ENCODE peak calls at places on chromosomes 4 and X, in four cellular contexts. I is A549, B is K562, V is HepG2. Z is an unnamed sample.

GRCh38 chr4:175373031-175373430 is 439.0 kb downstream of the GPM6A start:
- DNase-seq in I (no peak), B (no peak), V (no peak), Z (peak)

GRCh38 chrX:68234171-68234910 is 199.0 kb downstream of the OPHN1 start:
- DNase-seq in I (no peak), B (no peak), V (no peak), Z (no peak)

GRCh38 chr4:169372791-169373190 is 102.0 kb upstream of the SH3RF1 start:
- DNase-seq in B (no peak), V (no peak), I (no peak), Z (no peak)

GRCh38 chrX:25600776-25601175 is 537.4 kb upstream of the MAGEB18 start:
- DNase-seq in B (no peak), V (no peak), I (no peak), Z (peak)

GRCh38 chr4:140151700-140152014 is 2.3 kb downstream of the MAML3 start:
- DNase-seq in I (peak), B (peak), V (peak), Z (peak)

GRCh38 chrX:68666580-68666979 is 19.1 kb downstream of the STARD8 start:
- DNase-seq in B (no peak), V (no peak), I (no peak), Z (no peak)

GRCh38 chr4:164204434-164204833 is 549.5 kb upstream of the SMIM31 start:
- DNase-seq in V (peak), B (no peak), I (peak), Z (peak)

GRCh38 chrX:153476628-153477027 is 6.3 kb upstream of the HAUS7 start:
- DNase-seq in V (no peak), I (no peak), B (no peak), Z (peak)

GRCh38 chr4:132540797-132541196 is 608.3 kb upstream of the PCDH10 start:
- DNase-seq in I (no peak), V (no peak), B (no peak), Z (no peak)

GRCh38 chr4:160159457-160159856 is 1056.6 kb downstream of the RAPGEF2 start:
- DNase-seq in V (no peak), I (no peak), B (no peak), Z (no peak)

GRCh38 chrX:45669715-45670360 is 469.2 kb upstream of the DIPK2B start:
- DNase-seq in B (no peak), I (no peak), V (no peak), Z (peak)

GRCh38 chr4:69649207-69649606 is 3.8 kb downstream of the UGT2A1 start:
- DNase-seq in V (no peak), I (no peak), B (no peak), Z (no peak)

GRCh38 chrX:72348247-72348979 is 42.7 kb upstream of the CITED1 start:
- DNase-seq in B (no peak), V (no peak), I (no peak), Z (no peak)

GRCh38 chrX:27998666-27999065 is 17.4 kb upstream of the DCAF8L1 start:
- DNase-seq in B (no peak), I (no peak), V (no peak), Z (no peak)

GRCh38 chr4:101366331-101366730 is 19.0 kb upstream of the PPP3CA start:
- DNase-seq in I (no peak), V (no peak), B (no peak), Z (peak)

GRCh38 chrX:115957862-115958490 is 212.6 kb upstream of the AGTR2 start:
- DNase-seq in B (no peak), V (peak), I (peak), Z (no peak)

GRCh38 chr4:105666693-105667092 is 41.8 kb downstream of the INTS12 start:
- DNase-seq in B (no peak), V (no peak), I (peak), Z (peak)

GRCh38 chr4:56544573-56545131 is 39.1 kb downstream of the ARL9 start:
- DNase-seq in B (peak), V (peak), I (peak), Z (peak)

GRCh38 chr4:158176776-158177175 is 4.0 kb upstream of the GASK1B start:
- DNase-seq in I (no peak), B (no peak), V (no peak), Z (no peak)

GRCh38 chr4:82620126-82620525 is 58.3 kb upstream of the TMEM150C start:
- DNase-seq in V (no peak), B (no peak), I (no peak), Z (no peak)

GRCh38 chr4:37882665-37883296 is 8.1 kb upstream of the TBC1D1 start:
- DNase-seq in B (no peak), V (no peak), I (peak), Z (no peak)

GRCh38 chr4:169384741-169385140 is 114.0 kb upstream of the SH3RF1 start:
- DNase-seq in B (no peak), V (no peak), I (no peak), Z (no peak)

GRCh38 chr4:85092536-85092935 is 126.0 kb upstream of the WDFY3 start:
- DNase-seq in B (no peak), I (no peak), V (no peak), Z (no peak)

DNA sequence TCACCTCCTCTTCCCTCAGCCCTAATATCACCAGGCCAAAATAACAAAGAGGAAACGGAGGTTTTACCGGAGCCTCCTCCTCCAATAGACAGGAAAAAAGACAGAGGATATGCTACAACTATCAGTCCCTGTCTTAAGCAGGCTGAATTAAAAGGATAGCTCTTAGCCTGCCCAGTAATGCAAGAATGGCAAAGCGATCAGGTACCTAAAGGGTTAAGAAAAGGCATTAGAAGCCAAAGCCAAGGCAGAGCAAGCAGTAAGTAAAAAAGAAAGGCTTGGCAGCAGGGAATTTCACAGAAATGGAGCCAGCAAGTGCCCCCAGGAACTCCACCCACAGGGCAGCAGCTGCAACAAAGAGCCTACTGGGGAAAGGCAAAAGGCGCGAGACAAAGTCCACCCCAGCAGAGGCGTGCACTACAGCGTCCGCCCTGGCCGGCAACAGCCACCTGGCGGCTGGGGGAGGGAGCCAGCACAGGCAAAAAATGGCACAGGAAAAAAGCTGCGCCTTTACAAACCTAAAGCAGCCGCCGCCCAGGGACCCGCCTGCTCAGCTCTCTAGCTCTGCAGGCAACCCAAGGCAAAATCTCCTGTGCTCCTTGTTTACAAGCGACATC is 220.6 kb upstream of the ZC4H2 start:
- DNase-seq in V (peak), I (peak), B (no peak), Z (no peak)
- H3K27ac ChIP-seq in V (peak), I (no peak), B (no peak), Z (no peak)

GRCh38 chr4:825969-826330 is at the start of gene CPLX1:
- DNase-seq in I (no peak), V (no peak), B (peak), Z (no peak)

GRCh38 chr4:827209-828081 is 1.5 kb upstream of the CPLX1 start:
- DNase-seq in I (no peak), B (no peak), V (no peak), Z (no peak)

GRCh38 chr4:825063-825968 is 613 bp downstream of the CPLX1 start:
- DNase-seq in V (no peak), I (no peak), B (peak), Z (no peak)

GRCh38 chr4:824461-825062 is 1.4 kb downstream of the CPLX1 start:
- DNase-seq in I (no peak), B (no peak), V (no peak), Z (no peak)

DNA sequence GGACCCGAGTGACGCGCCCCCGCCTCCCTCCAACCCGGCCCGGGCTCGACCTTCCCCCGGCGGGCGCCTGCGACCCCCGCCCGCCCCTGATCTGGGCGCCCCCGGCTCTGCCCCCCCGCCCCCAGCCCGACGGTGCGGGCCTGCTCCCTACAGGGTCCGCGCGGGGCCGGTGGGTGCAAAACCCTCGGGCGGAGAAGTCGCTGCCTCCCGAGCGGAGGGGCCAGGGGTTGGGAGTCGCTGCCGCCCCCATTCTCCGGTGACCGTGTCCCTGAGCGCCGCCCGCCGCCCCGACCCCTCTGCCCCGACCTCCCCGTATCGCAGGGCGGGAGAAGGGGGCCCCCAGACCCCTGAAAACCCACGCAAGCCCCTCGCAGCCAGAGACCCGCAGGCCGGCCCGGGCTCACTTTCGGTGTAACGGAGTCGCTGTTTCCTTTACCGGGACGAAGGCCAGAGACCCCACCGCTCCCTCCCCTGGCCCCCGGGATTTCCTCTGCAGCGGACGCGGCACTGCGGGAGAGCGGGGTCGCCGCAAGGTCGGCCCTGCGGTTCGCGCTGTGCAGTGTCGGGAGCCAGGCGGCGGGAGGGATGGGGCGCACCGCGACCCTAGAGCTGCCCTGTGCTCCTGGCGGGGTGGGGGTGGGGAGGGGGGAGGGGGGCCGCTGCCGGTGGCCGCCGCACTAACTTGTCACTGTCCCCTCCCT is 729 bp upstream of the CPLX1 start:
- DNase-seq in B (peak), V (no peak), I (no peak), Z (no peak)
- TF ChIP-seq MAZ in B (no peak), V (no peak), I (no peak), Z (no peak)

DNA sequence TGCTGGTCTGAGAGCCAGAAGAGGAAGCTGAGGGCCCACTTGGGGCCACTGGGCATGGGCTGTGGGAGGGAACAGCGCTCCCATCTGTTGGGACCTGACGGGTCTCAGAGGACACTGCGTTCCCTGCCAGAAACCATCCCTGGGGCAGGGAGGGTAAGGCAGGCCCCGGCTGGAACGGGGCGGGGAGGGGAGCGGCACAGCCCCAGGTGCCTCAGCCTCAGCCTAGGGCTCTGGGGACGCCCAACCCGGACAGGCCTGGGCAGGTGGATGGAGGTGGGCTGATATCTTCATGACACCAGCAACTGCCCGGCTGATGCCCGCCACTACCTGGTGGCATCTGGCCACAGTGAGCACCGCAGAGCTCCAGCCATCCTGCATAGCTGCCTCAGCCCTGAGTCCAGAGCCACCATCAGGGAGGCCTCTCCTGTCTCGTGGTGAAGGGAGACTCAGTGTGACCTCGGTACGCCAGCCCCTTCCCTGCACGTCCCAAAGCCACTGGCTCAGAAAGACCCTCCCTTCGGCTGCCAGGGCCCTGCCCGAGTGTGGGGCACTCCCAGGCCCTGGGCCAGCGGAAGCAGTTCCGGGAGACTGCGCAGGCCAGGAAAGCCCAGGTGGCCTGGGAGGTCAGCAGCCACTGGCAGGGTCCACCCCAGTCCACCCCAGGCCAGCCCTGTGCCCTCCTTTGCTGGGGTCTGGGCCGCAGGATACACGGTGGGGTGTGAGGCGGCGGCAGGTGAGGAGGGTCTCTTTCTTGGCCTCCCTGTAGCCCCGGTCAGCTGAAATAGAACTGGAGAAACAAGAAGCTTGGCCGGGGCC is 34.6 kb upstream of the FGFR3 start:
- DNase-seq in V (no peak), B (no peak), I (no peak), Z (no peak)
- H3K27ac ChIP-seq in V (no peak), B (no peak), I (peak), Z (no peak)

DNA sequence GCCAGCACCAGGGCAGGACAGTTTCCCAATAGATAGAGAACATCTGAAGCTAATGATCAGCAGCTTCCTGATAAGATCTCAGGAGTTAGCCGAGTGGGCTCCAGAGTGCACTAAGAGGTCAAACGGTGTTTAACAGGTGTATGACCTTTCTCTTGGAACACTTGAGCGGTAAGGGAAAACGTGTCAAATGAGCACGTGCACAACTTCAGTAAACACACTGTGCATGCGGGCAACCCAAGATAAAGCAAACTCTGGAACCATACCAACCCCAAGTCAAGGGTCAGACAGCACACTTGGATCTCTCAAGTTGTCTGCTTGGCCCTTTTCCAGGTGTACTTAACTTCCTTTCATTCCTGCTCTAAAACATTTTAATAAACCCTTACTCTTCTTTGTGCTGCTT is 1941.5 kb upstream of the PCDH10 start:
- DNase-seq in I (no peak), V (no peak), B (no peak), Z (no peak)
- TF ChIP-seq MAZ in I (no peak), V (no peak), B (no peak), Z (no peak)

DNA sequence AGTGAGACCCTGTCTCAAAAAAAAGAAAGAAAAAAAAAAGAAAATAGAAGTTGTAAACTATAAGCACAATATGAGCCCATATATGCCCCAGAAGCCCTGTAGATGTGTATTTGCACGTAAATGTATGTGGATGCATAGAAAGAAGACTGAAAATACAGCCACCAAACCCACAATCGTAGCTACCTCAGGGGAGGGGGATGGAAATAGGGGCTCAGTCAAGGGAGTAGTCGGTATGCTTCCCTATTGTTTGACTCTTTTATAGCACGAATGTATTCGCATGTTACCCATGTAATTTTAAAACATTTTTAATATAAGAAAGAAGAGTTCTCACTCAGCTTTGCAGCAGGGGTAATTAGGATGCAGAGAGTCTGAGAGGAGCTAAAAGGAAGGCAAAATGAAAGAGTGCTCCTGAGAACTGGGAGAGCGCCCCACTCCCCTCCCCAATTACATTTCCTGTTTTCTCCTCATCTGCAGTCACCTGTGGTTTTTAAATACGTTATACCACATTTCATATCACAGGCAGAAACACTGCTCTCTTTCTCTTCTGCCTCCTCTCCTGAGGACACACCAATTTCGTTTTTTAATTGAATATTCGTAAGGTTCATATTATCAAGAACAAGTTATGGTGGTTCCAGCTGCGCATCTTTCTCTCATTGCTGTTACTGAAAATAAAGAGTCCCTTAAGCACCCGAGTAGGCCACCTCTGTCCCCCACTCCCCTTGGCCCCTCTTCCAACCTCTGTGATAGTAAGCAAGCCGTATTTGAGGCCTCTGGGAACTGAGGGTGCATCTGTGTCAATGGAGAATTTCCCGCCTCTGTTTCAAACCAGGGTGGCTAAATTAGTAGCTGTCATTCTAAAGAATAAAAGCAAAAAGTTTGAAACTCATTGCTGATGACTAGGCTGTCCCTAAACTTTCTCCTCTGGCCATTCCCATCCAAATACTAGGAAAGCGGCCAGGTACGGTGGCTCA is 10.7 kb downstream of the SEPTIN6 start:
- DNase-seq in I (no peak), V (no peak), B (no peak), Z (no peak)
- H3K27ac ChIP-seq in I (no peak), V (no peak), B (peak), Z (no peak)

DNA sequence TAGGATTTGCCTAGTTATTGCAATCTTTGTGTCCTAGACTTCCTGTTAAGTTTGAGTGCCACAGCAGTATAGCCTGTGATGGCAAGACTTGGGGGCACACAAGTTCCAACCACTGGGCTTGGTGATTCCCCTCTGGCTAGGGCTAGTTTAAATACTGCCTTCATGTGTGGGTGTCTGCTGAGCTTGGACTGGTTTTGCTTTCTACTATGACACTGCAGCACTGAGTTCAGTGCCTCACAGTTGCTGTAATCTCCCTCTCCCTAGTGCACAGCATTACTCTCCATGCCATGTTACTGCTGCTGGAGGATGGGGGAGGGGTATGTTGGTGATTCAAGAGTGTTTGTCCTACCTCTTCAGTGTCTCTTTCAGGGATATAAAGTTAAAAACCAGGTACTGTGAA is 379.6 kb downstream of the IL15 start:
- DNase-seq in I (no peak), B (no peak), V (no peak), Z (peak)
- TF ChIP-seq MAZ in I (no peak), B (no peak), V (no peak), Z (no peak)

Z was measured in IMR-90.